ENCODE peak calls at places on chromosomes 7 and 10, in five cellular contexts. S, V, U, Q and Y are unnamed samples.

GRCh38 chr7:48106906-48107659 is 18.0 kb downstream of the UPP1 start:
- DNase-seq in S (no peak), V (no peak), U (no peak), Q (no peak), Y (no peak)

GRCh38 chr10:19688344-19688743 is 127.9 kb upstream of the PLXDC2 start:
- DNase-seq in S (no peak), V (no peak), U (no peak), Q (no peak), Y (no peak)

GRCh38 chr10:4246881-4247358 is 461.9 kb upstream of the KLF6 start:
- DNase-seq in S (no peak), V (no peak), U (peak), Q (no peak), Y (peak)

GRCh38 chr7:30736291-30736690 is 15.6 kb upstream of the INMT start:
- DNase-seq in S (no peak), V (no peak), U (no peak), Q (no peak), Y (no peak)

GRCh38 chr7:133735222-133735621 is 391.9 kb upstream of the LRGUK start:
- DNase-seq in S (no peak), V (no peak), U (no peak), Q (no peak), Y (no peak)

GRCh38 chr7:99393363-99394187 is 14.8 kb downstream of the PDAP1 start:
- DNase-seq in S (no peak), V (no peak), U (no peak), Q (peak), Y (no peak)

GRCh38 chr7:110309941-110310340 is 781.0 kb upstream of the LRRN3 start:
- DNase-seq in S (no peak), V (no peak), U (peak), Q (no peak), Y (no peak)

GRCh38 chr7:45677311-45677900 is 103.2 kb downstream of the ADCY1 start:
- DNase-seq in S (no peak), V (no peak), U (no peak), Q (no peak), Y (no peak)

GRCh38 chr10:58996063-58996462 is 180.4 kb upstream of the PHYHIPL start:
- DNase-seq in S (no peak), V (no peak), U (no peak), Q (no peak), Y (no peak)

GRCh38 chr10:23035569-23035968 is 59.8 kb upstream of the MSRB2 start:
- DNase-seq in S (no peak), V (peak), U (no peak), Q (peak), Y (no peak)

GRCh38 chr7:80770061-80770460 is 131.6 kb downstream of the CD36 start:
- DNase-seq in S (no peak), V (no peak), U (no peak), Q (no peak), Y (no peak)

GRCh38 chr10:11841375-11841774 is 18.2 kb downstream of the PROSER2 start:
- DNase-seq in S (no peak), V (no peak), U (no peak), Q (no peak), Y (no peak)

GRCh38 chr10:109762556-109762955 is 160.8 kb downstream of the XPNPEP1 start:
- DNase-seq in S (no peak), V (no peak), U (no peak), Q (peak), Y (no peak)

GRCh38 chr10:25493122-25493893 is 318.5 kb downstream of the GPR158 start:
- DNase-seq in S (no peak), V (no peak), U (peak), Q (no peak), Y (no peak)

GRCh38 chr7:41940760-41941343 is 238.0 kb upstream of the INHBA start:
- DNase-seq in S (no peak), V (peak), U (peak), Q (peak), Y (peak)

GRCh38 chr10:33735463-33735862 is 401.0 kb upstream of the NRP1 start:
- DNase-seq in S (no peak), V (no peak), U (peak), Q (no peak), Y (no peak)

GRCh38 chr7:11587814-11588213 is 244.2 kb downstream of the THSD7A start:
- DNase-seq in S (no peak), V (no peak), U (no peak), Q (no peak), Y (no peak)

GRCh38 chr7:140285938-140286337 is 109.2 kb upstream of the KDM7A start:
- DNase-seq in S (no peak), V (no peak), U (no peak), Q (no peak), Y (no peak)

GRCh38 chr10:61904711-61905445 is 3.4 kb downstream of the ARID5B start:
- DNase-seq in S (no peak), V (peak), U (peak), Q (no peak), Y (peak)

GRCh38 chr10:71213761-71214440 is 1.5 kb downstream of the UNC5B start:
- DNase-seq in S (no peak), V (no peak), U (peak), Q (peak), Y (no peak)

GRCh38 chr10:20892011-20892585 is 5.0 kb downstream of the NEBL start:
- DNase-seq in S (no peak), V (no peak), U (peak), Q (no peak), Y (no peak)

GRCh38 chr7:142557971-142558582 is 191.2 kb upstream of the PRSS1 start:
- DNase-seq in S (no peak), V (peak), U (peak), Q (peak), Y (peak)

GRCh38 chr10:44262551-44263251 is 122.2 kb downstream of the CXCL12 start:
- DNase-seq in S (no peak), V (no peak), U (no peak), Q (no peak), Y (no peak)

GRCh38 chr10:101066890-101067355 is 5.1 kb downstream of the KAZALD1 start:
- DNase-seq in S (no peak), V (no peak), U (no peak), Q (peak), Y (no peak)

GRCh38 chr7:26508481-26508880 is 216.8 kb downstream of the SNX10 start:
- DNase-seq in S (no peak), V (no peak), U (no peak), Q (no peak), Y (no peak)

GRCh38 chr10:7408003-7408493 is 2.8 kb downstream of the SFMBT2 start:
- DNase-seq in S (no peak), V (no peak), U (peak), Q (no peak), Y (no peak)

GRCh38 chr7:11650504-11650903 is 181.5 kb downstream of the THSD7A start:
- DNase-seq in S (no peak), V (no peak), U (no peak), Q (no peak), Y (no peak)

GRCh38 chr10:104617831-104618230 is 23.3 kb upstream of the SORCS3 start:
- DNase-seq in S (no peak), V (no peak), U (no peak), Q (no peak), Y (no peak)

GRCh38 chr10:104622175-104622574 is 18.9 kb upstream of the SORCS3 start:
- DNase-seq in S (no peak), V (no peak), U (no peak), Q (no peak), Y (no peak)

GRCh38 chr10:104622598-104623209 is 18.4 kb upstream of the SORCS3 start:
- DNase-seq in S (no peak), V (peak), U (peak), Q (peak), Y (no peak)
- TF ChIP-seq CTCF in S (no peak), V (peak), U (peak), Q (peak), Y (peak)

GRCh38 chr10:115936926-115937755 is 335.9 kb downstream of the GFRA1 start:
- DNase-seq in S (no peak), V (no peak), U (peak), Q (no peak), Y (no peak)

GRCh38 chr10:115937756-115938032 is 335.3 kb downstream of the GFRA1 start:
- DNase-seq in S (no peak), V (no peak), U (no peak), Q (no peak), Y (no peak)

GRCh38 chr10:115939101-115939815 is 333.7 kb downstream of the GFRA1 start:
- DNase-seq in S (no peak), V (no peak), U (no peak), Q (no peak), Y (no peak)

GRCh38 chr10:115933098-115933497 is 339.9 kb downstream of the GFRA1 start:
- DNase-seq in S (no peak), V (no peak), U (no peak), Q (no peak), Y (no peak)

GRCh38 chr10:115935731-115936130 is 337.3 kb downstream of the GFRA1 start:
- DNase-seq in S (no peak), V (no peak), U (no peak), Q (no peak), Y (no peak)
- H3K4me3 ChIP-seq in S (no peak), V (no peak), U (no peak), Q (no peak), Y (no peak)

GRCh38 chr10:132219486-132219885 is 32.7 kb downstream of the DPYSL4 start:
- DNase-seq in S (no peak), V (no peak), U (no peak), Q (no peak), Y (no peak)
- TF ChIP-seq CTCF in S (no peak), V (peak), U (peak), Q (peak), Y (peak)

DNA sequence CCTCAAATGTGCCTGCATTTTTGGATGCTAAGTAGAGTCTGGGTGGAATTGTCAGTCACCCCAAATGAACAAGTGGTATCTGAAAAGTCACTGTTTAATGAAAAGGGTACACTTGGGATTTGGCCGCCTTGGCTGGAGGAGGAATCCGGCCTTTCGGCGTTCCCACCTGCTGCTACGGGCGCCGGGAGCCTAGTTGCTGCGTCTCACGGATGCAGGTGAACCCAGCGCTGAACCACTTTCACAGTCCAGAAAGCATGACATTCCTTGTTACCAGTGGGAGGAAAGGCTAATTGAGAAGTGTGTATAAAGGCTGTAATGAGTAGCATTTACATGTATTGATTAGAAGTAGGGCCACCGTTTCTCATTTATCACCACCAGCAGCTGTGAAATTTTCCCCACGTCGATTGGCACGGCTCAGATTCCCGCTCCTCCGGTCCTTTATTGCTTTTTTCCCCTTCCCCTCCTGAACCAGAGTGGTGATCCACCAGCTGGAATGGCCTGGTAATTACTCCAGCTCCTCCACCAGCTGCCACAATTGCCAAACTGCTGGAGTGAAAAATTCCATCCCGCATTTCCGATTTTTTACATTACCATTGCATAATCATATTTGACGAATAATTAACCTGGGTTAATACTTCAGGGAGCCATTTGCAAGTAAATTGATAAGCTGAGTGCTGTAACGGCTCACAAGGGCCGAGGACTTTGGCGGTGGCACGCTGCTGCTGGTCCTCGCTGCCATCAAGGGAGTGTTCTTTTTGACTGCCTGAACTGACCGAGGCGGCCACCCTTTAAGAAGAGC is 153.2 kb downstream of the POU6F2 start:
- DNase-seq in S (no peak), V (no peak), U (no peak), Q (no peak), Y (no peak)
- H3K4me3 ChIP-seq in S (no peak), V (no peak), U (no peak), Q (no peak), Y (no peak)

DNA sequence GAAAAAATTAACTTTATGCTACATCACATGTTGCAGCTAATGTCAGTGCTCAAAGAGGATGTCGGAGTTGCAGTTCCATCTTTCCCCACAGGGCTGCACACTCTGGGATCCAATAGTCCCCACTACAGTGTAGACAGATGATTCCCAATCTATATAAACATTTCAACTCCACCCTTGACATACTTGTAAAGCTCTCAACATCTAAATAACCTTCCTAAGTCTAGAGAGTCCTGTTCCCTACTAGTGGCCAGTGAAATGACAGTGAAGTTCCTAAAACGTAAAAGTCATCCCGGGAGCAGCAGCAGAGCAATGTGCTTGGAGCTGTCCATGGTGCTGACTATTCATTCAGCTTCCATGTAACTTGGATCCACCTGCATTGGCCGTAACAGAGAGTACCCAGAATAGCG is 145.1 kb downstream of the GRM8 start:
- DNase-seq in S (no peak), V (peak), U (peak), Q (peak), Y (peak)
- TF ChIP-seq CTCF in S (no peak), V (peak), U (peak), Q (peak), Y (peak)

GRCh38 chr7:151012031-151012692 is 12.1 kb downstream of the ATG9B start:
- DNase-seq in S (no peak), V (peak), U (no peak), Q (no peak), Y (no peak)

GRCh38 chr7:151012921-151013347 is 11.4 kb downstream of the ATG9B start:
- DNase-seq in S (no peak), V (peak), U (peak), Q (peak), Y (no peak)

GRCh38 chr7:151014950-151015349 is 9.3 kb downstream of the ATG9B start:
- DNase-seq in S (no peak), V (no peak), U (no peak), Q (no peak), Y (no peak)

GRCh38 chr7:151013356-151013727 is 11.0 kb downstream of the ATG9B start:
- DNase-seq in S (no peak), V (no peak), U (no peak), Q (no peak), Y (no peak)

GRCh38 chr7:151013728-151014497 is 10.4 kb downstream of the ATG9B start:
- DNase-seq in S (peak), V (no peak), U (peak), Q (no peak), Y (peak)
- H3K4me3 ChIP-seq in S (peak), V (no peak), U (peak), Q (no peak), Y (peak)

DNA sequence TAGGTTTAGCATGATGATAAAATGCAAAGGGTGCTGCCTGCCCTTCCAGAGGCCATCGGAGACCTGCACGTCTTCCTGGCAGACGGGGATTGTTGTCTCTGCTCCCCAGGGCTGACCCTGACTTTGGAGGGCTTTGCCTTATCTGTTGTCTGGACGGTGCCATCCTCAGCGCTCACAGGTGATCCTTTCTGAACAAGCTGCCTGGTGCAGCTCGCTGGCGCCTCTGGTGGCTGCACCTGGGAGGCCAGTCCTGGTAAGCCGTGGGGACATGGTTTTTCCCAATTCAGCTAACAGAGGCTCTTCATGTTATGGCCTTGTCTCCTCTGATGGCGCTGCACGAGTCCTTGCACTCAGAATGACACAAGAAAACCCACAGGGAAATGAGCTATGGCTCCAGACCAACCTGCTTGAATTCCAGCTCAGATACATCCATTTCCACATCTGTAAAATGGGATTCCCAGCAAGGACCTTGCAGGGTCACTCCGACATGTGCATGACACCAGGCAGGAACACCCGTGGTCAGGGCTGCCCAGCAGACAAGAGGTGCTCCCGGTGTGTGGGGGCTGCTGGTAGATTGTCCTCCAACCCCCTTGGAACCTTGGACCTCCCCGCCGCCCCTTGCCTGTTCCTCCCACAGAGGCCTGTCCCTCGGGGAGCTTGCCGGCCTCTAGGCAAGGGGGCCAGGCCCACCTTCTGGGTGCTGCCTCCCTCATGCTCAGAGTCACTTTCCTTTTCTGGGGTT is 50.4 kb upstream of the SHH start:
- DNase-seq in S (no peak), V (no peak), U (no peak), Q (no peak), Y (no peak)
- TF ChIP-seq CTCF in S (no peak), V (peak), U (no peak), Q (peak), Y (no peak)

DNA sequence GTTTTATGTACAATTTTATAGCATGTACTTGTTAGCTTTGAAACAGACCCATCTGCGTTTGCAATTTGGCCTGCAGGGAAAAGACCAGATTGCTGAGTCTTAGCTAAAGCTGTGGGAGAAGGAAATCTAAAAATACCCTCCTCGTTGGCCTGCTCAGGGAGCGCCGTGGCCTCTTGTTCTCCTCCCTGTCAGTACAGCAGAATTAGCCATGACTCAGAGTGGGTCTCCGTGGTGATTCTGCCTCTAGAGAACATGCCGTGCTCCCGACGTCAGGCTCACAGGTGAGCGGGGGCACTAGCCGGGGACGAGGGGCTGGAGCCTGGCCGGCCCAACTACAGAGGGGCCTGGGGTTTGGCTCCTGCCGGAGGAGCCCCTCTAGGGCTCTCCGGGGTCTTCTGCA is 98.8 kb downstream of the LHPP start:
- DNase-seq in S (peak), V (no peak), U (peak), Q (peak), Y (peak)
- H3K4me3 ChIP-seq in S (no peak), V (no peak), U (no peak), Q (no peak), Y (no peak)